ENCODE peak calls at places on chromosomes 12 and 14, in eight cellular contexts. D, V, Z, U, Q, B, W and F are unnamed samples.

GRCh38 chr12:1825382-1826102 is 5.2 kb downstream of the LRTM2 start:
- DNase-seq in D (no peak), V (no peak), Z (no peak), U (no peak), Q (no peak), B (no peak), W (no peak), F (no peak)

GRCh38 chr14:100691395-100692025 is 35.2 kb upstream of the DLK1 start:
- DNase-seq in D (no peak), V (peak), Z (no peak), U (no peak), Q (peak), B (no peak), W (no peak), F (no peak)

GRCh38 chr14:74502236-74503019 is 8.9 kb downstream of the ISCA2 start:
- DNase-seq in D (no peak), V (no peak), Z (no peak), U (peak), Q (peak), B (no peak), W (no peak), F (peak)

GRCh38 chr14:53824061-53824460 is 132.6 kb downstream of the BMP4 start:
- DNase-seq in D (no peak), V (no peak), Z (no peak), U (no peak), Q (no peak), B (no peak), W (no peak), F (no peak)

GRCh38 chr12:127133675-127134335 is 1133.2 kb upstream of the TMEM132C start:
- DNase-seq in D (no peak), V (no peak), Z (no peak), U (no peak), Q (no peak), B (no peak), W (no peak), F (no peak)

GRCh38 chr12:121709478-121709890 is 3.1 kb upstream of the TMEM120B start:
- DNase-seq in D (no peak), V (no peak), Z (no peak), U (no peak), Q (peak), B (peak), W (no peak), F (peak)

GRCh38 chr14:59630281-59630963 is 53.8 kb upstream of the CCDC175 start:
- DNase-seq in D (peak), V (peak), Z (no peak), U (peak), Q (no peak), B (peak), W (no peak), F (peak)

GRCh38 chr14:21275261-21275858 is 4.5 kb upstream of the RPGRIP1 start:
- DNase-seq in D (no peak), V (no peak), Z (no peak), U (no peak), Q (no peak), B (no peak), W (no peak), F (no peak)

GRCh38 chr12:92596388-92596787 is 106.4 kb upstream of the PLEKHG7 start:
- DNase-seq in D (no peak), V (no peak), Z (no peak), U (no peak), Q (peak), B (peak), W (no peak), F (peak)

GRCh38 chr14:74569826-74570591 is 42.0 kb downstream of the LTBP2 start:
- DNase-seq in D (no peak), V (no peak), Z (no peak), U (peak), Q (no peak), B (no peak), W (peak), F (peak)

GRCh38 chr12:52200086-52200782 is 8.4 kb upstream of the KRT80 start:
- DNase-seq in D (no peak), V (no peak), Z (no peak), U (peak), Q (no peak), B (no peak), W (no peak), F (no peak)

GRCh38 chr12:99977550-99977949 is 7.2 kb downstream of the ANKS1B start:
- DNase-seq in D (no peak), V (no peak), Z (no peak), U (no peak), Q (no peak), B (no peak), W (no peak), F (no peak)

GRCh38 chr14:102602421-102603292 is 10.2 kb downstream of the RCOR1 start:
- DNase-seq in D (no peak), V (no peak), Z (no peak), U (no peak), Q (no peak), B (no peak), W (no peak), F (no peak)

GRCh38 chr12:4278582-4278939 is 5.0 kb downstream of the CCND2 start:
- DNase-seq in D (no peak), V (no peak), Z (no peak), U (no peak), Q (no peak), B (no peak), W (no peak), F (no peak)

GRCh38 chr14:56487761-56488160 is 91.8 kb upstream of the TMEM260 start:
- DNase-seq in D (no peak), V (no peak), Z (no peak), U (no peak), Q (peak), B (no peak), W (no peak), F (peak)

GRCh38 chr12:27142102-27142721 is 59.8 kb upstream of the C12orf71 start:
- DNase-seq in D (peak), V (peak), Z (peak), U (no peak), Q (peak), B (peak), W (peak), F (peak)

GRCh38 chr14:60249321-60250251 is 565 bp downstream of the PPM1A start:
- DNase-seq in D (peak), V (peak), Z (peak), U (peak), Q (peak), B (peak), W (peak), F (peak)

GRCh38 chr14:94717808-94718207 is 52.1 kb downstream of the GSC start:
- DNase-seq in D (no peak), V (no peak), Z (no peak), U (peak), Q (no peak), B (no peak), W (no peak), F (no peak)

GRCh38 chr12:67320614-67321305 is 51.6 kb downstream of the CAND1 start:
- DNase-seq in D (no peak), V (no peak), Z (peak), U (no peak), Q (peak), B (peak), W (no peak), F (no peak)

GRCh38 chr12:16611146-16611545 is 5.2 kb upstream of the LMO3 start:
- DNase-seq in D (no peak), V (peak), Z (no peak), U (no peak), Q (no peak), B (no peak), W (no peak), F (no peak)

GRCh38 chr12:1567852-1568251 is 26.5 kb downstream of the FBXL14 start:
- DNase-seq in D (no peak), V (no peak), Z (no peak), U (no peak), Q (no peak), B (no peak), W (no peak), F (no peak)